ENCODE peak calls at places on chromosomes 3 and 15, in nine cellular contexts. N is HFF-Myc; L is dorsolateral prefrontal cortex; G is progenitor cell of endocrine pancreas; O is left lung; F is endothelial cell; K is CD8-positive, alpha-beta T cell; B is endodermal cell; J is left ventricle myocardium inferior. M is an unnamed sample.

GRCh38 chr3:55245391-55245790 is 241.7 kb downstream of the WNT5A start:
- DNase-seq in O (no peak), J (no peak), G (no peak), F (no peak), K (no peak), B (no peak), L (no peak), N (no peak), M (no peak)

GRCh38 chr15:62571072-62571471 is 406.0 kb upstream of the C2CD4B start:
- DNase-seq in N (no peak), O (no peak), B (no peak), G (no peak), K (no peak), F (no peak), L (no peak), J (no peak), M (no peak)

GRCh38 chr15:100466073-100466472 is 62.7 kb downstream of the CERS3 start:
- DNase-seq in K (no peak), J (no peak), F (no peak), L (no peak), B (no peak), O (no peak), G (no peak), N (no peak), M (no peak)

GRCh38 chr3:179149239-179149887 is 1.2 kb downstream of the PIK3CA start:
- DNase-seq in J (no peak), L (no peak), O (no peak), K (no peak), F (no peak), B (no peak), N (no peak), G (no peak), M (no peak)

GRCh38 chr3:174191380-174191779 is 667.8 kb upstream of the NAALADL2 start:
- DNase-seq in L (no peak), B (no peak), G (no peak), F (no peak), O (no peak), K (no peak), N (no peak), J (no peak), M (no peak)

GRCh38 chr15:55661431-55661830 is 73.3 kb upstream of the PYGO1 start:
- DNase-seq in G (no peak), L (no peak), N (no peak), O (no peak), K (no peak), F (no peak), J (no peak), B (no peak), M (no peak)

GRCh38 chr3:178966299-178967183 is 105.1 kb downstream of the ZMAT3 start:
- DNase-seq in B (no peak), F (no peak), K (no peak), O (no peak), N (peak), J (peak), G (no peak), L (no peak), M (no peak)

GRCh38 chr15:38202356-38202755 is 50.3 kb upstream of the SPRED1 start:
- DNase-seq in B (no peak), K (no peak), N (no peak), G (no peak), F (no peak), J (no peak), O (no peak), L (no peak), M (no peak)

GRCh38 chr3:107068980-107069379 is 308.3 kb upstream of the CCDC54 start:
- DNase-seq in G (no peak), B (no peak), K (no peak), J (no peak), F (no peak), L (no peak), O (no peak), N (peak), M (no peak)

GRCh38 chr3:161212892-161213291 is 8.2 kb upstream of the NMD3 start:
- DNase-seq in N (no peak), K (no peak), J (no peak), G (no peak), B (no peak), L (no peak), O (no peak), F (no peak), M (no peak)

GRCh38 chr3:161203485-161204098 is 17.5 kb upstream of the NMD3 start:
- DNase-seq in J (no peak), B (no peak), F (no peak), O (no peak), K (no peak), L (no peak), G (no peak), N (no peak), M (no peak)

GRCh38 chr3:161213644-161214043 is 7.5 kb upstream of the NMD3 start:
- DNase-seq in F (no peak), G (no peak), L (no peak), J (no peak), N (no peak), O (no peak), K (no peak), B (no peak), M (no peak)

GRCh38 chr3:161208931-161209330 is 12.2 kb upstream of the NMD3 start:
- DNase-seq in F (no peak), K (no peak), L (no peak), O (no peak), B (peak), J (no peak), N (no peak), G (no peak), M (no peak)
- TF ChIP-seq CTCF in F (no peak), K (no peak), L (no peak), O (no peak), B (no peak), J (no peak), N (no peak), G (no peak), M (no peak)

DNA sequence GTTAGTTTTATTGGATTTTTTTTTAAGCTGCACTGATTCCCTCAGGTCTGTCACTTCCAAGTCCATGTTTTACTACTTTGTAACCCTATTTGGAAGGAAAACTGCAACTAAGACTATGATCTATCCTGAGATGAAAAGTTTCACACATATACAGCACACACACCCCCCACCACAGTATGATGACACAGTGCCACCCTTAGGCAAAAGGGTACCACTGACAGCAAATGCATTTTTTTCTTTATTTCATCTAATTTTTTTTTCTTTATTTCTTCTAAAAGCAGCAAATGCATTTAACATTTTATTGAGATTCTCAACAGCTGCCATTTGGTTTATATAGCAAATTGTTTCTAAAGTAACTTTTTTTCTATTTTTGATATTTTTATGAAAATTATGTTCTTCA is 21.2 kb downstream of the NGRN start:
- DNase-seq in L (no peak), F (no peak), N (no peak), B (no peak), G (no peak), O (no peak), J (no peak), K (no peak), M (no peak)
- TF ChIP-seq CTCF in L (peak), F (peak), N (peak), B (peak), G (peak), O (peak), J (peak), K (peak), M (peak)

DNA sequence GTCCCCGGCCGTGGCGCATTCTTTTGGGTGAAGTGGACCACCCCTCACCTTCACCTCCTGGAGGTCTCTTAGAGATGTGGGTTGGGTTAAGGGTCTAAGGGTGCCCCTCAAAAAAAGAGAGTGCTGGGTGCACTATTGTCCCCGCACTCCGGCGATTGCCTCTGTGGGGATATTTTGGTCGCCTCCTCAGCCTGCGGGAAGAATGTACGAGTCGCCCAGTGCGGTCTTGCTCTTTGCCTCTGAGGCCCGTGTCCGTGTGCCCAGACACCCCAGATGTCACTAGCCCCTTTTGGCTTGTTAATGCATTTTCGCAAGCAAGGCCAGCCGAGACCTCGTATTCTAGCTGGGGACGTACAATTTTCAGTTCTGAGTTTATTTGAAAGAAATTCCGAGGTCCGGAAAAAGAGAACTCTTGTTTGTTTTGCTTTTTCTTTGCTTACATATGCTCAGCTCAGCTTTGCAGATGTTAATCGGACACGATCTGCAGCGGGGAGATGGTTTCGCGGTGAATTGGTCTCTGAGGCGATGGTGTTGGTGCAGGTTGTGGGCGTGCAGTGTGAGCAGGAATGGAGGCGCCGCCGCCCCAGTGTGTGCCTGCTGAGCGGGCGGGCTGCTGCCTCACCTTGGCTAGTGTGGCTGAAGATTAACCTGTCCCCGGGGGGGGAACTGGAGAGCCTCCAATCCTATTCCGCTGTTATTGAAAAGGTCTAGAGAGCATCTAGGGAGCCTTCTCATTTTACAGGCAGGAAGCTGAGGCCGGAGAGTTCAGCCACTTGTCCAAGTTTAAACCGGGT is 1.4 kb downstream of the ST6GAL1 start:
- DNase-seq in K (peak), B (peak), G (peak), N (peak), O (peak), J (peak), F (peak), L (no peak), M (no peak)
- TF ChIP-seq CTCF in K (no peak), B (no peak), G (no peak), N (no peak), O (no peak), J (no peak), F (no peak), L (no peak), M (no peak)

DNA sequence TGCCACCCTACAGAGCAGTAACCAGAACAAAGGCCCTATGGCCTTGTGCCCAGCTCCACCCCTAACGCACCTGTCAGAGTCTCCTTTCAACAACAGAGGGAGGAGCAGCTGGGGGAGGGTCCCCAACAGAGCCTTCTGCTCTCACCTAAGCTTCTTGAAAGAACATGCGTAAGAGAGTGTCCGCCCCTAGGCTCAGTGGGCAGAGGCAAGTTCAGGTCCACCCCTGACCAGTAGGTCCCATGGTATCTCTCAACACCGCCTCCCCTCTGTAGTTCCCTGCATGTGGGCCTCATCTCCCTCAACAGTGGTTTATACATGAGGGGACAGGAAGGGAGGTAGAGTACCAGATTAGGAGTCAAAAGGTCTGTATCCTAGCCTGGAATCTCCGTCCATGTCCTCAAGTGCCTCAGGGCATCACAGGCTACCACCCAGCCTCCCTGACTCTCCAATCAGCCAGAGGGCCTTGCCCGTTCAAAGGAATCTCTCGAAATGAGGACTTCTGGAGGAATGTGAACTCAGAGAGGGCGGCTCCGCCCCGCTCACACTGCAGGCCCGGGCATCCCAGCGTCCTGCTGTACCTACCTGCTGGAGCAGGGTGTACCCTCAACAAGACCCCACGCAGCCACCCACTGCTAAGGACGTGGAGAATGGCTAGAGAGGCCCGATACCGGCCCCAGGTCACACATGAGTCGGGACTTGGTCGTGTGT is 680 bp downstream of the POC1A start:
- DNase-seq in J (no peak), G (no peak), N (no peak), K (no peak), F (no peak), L (no peak), B (peak), O (peak), M (peak)
- TF ChIP-seq CTCF in J (no peak), G (no peak), N (no peak), K (no peak), F (no peak), L (no peak), B (peak), O (no peak), M (no peak)

DNA sequence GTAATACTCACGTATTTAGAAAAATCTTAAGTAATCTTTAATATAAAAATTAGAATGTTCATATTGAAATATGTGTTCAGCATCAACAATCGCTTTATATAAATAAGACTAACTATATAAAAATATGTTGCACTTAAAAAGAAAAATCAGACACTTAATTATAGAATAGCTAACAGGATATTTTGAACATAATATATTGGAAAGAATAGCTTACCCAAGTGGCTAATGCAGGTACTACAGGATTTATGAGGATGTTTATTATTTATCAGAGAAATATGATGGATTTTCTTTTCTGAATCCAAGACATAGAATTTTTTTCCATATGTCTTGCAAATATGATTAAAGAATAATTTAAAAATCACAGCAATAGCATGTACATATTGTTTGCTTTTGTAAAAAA is 567.9 kb upstream of the GBE1 start:
- DNase-seq in O (no peak), J (no peak), K (no peak), L (no peak), B (no peak), G (no peak), N (no peak), F (no peak), M (no peak)
- TF ChIP-seq CTCF in O (peak), J (peak), K (no peak), L (peak), B (peak), G (peak), N (no peak), F (peak), M (peak)

DNA sequence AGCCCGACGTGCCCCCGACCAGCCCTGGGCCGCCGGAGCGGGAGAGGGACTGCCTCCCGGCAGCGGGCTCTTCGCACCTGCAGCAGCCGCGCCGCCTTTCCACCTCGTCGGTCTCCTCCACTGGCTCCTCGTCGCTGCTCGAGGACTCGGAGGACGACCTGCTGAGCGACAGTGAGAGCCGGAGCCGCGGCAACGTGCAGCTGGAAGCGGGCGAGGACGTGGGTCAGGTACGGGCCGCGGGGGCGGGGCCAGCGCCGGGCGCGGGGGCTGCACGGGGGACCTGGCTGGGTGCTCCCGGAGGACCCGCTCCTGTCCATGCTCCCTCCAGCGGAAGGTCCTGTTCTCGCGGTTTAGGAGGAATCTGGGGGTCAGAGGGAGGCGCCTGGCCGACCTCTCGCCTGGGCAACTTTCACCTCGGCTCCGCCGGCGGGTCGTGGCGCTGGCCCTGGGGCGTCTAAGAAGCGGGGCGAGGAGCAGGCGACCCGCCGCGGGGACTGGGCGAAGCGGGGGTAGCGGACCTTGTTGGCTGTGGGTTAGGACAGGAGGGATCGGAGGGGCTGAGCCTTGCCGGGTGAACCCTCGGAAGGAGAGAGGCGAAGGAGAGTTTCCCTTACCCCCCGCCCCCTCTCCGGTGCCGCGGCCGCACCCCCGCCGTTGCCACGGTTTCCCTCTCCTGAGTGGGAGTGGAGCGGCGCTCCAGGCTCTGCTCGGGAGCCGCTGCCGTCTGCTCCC is 682 bp downstream of the ITPKA start:
- DNase-seq in N (no peak), F (peak), K (peak), G (peak), B (peak), L (no peak), O (peak), J (no peak), M (no peak)
- TF ChIP-seq CTCF in N (no peak), F (no peak), K (no peak), G (peak), B (peak), L (no peak), O (no peak), J (no peak), M (peak)

DNA sequence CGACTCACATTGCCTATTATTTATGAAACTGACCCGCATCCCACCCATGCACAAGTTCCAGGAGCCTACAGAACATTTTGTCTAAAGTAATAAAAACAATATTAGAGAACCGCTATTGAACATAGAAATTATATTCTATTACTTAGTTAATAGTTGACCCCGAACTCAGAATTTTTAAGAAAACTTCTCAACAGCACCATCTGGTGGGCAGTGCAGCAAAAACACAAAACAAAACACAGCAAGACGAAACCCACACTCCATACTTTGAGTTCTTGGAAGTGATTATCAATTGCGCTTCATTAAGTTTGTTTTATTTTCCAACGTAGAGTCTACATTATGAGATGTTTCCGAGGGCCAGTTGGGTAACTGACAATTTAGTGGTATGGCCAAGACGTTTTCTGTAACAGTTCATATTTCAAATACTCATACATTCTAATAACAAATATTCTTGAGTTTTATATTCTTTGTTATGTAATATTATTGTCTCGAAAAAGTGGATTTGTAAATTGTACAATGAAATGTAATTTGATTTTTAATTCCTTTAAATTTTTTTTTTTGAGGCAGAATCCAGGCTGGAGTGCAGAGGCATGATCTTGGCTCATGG is 24.0 kb upstream of the C3orf70 start:
- DNase-seq in J (peak), L (no peak), K (no peak), O (no peak), B (peak), G (no peak), N (no peak), F (peak), M (no peak)
- TF ChIP-seq CTCF in J (peak), L (peak), K (peak), O (peak), B (peak), G (peak), N (peak), F (peak), M (peak)

GRCh38 chr3:38646630-38647029 is 2.9 kb downstream of the SCN5A start:
- DNase-seq in K (peak), L (no peak), J (no peak), G (no peak), F (peak), N (no peak), O (no peak), B (peak), M (no peak)
- TF ChIP-seq CTCF in K (no peak), L (no peak), J (no peak), G (peak), F (peak), N (peak), O (no peak), B (peak), M (peak)

GRCh38 chr15:94230436-94230885 is 900 bp upstream of the MCTP2 start:
- DNase-seq in N (no peak), L (no peak), G (no peak), K (no peak), F (no peak), B (no peak), O (no peak), J (no peak), M (no peak)

GRCh38 chr15:94229591-94230365 is 1.6 kb upstream of the MCTP2 start:
- DNase-seq in F (no peak), J (no peak), N (no peak), K (peak), L (no peak), O (no peak), G (no peak), B (no peak), M (no peak)

GRCh38 chr15:94231728-94232086 is 346 bp downstream of the MCTP2 start:
- DNase-seq in O (no peak), N (no peak), G (no peak), J (no peak), B (no peak), L (no peak), F (peak), K (no peak), M (no peak)

GRCh38 chr15:94232107-94232506 is 746 bp downstream of the MCTP2 start:
- DNase-seq in N (no peak), B (no peak), L (no peak), F (no peak), G (no peak), K (no peak), J (no peak), O (no peak), M (no peak)

GRCh38 chr15:94230886-94231727 is at the start of gene MCTP2:
- DNase-seq in B (peak), N (no peak), G (peak), J (peak), O (peak), L (no peak), F (peak), K (peak), M (peak)
- TF ChIP-seq CTCF in B (peak), N (no peak), G (peak), J (no peak), O (no peak), L (no peak), F (no peak), K (no peak), M (peak)